ENCODE peak calls at places on chromosomes 12 and 14, in five cellular contexts. C is fibroblast of lung, L is HFFc6, X is GM10248, R is neural crest cell. D is an unnamed sample.

GRCh38 chr12:117036046-117036445 is 63.2 kb downstream of the TESC start:
- DNase-seq in C (no peak), L (no peak), X (no peak), R (no peak), D (no peak)

GRCh38 chr12:23099604-23100003 is 474.6 kb downstream of the ETNK1 start:
- DNase-seq in C (peak), L (no peak), X (no peak), R (no peak), D (no peak)

GRCh38 chr12:125243811-125244210 is 178.6 kb downstream of the AACS start:
- DNase-seq in C (no peak), L (no peak), X (no peak), R (peak), D (no peak)

GRCh38 chr12:114479831-114480230 is 73.9 kb upstream of the TBX5 start:
- DNase-seq in C (no peak), L (no peak), X (no peak), R (no peak), D (no peak)

GRCh38 chr12:1796515-1797010 is 23.8 kb upstream of the LRTM2 start:
- DNase-seq in C (no peak), L (no peak), X (peak), R (no peak), D (no peak)

GRCh38 chr14:79134346-79134745 is 964.2 kb downstream of the NRXN3 start:
- DNase-seq in C (no peak), L (no peak), X (no peak), R (no peak), D (no peak)

GRCh38 chr14:38290601-38291190 is 34.8 kb upstream of the CLEC14A start:
- DNase-seq in C (peak), L (peak), X (no peak), R (no peak), D (peak)

GRCh38 chr14:101587403-101587998 is 26.2 kb downstream of the DIO3 start:
- DNase-seq in C (peak), L (no peak), X (no peak), R (no peak), D (no peak)

GRCh38 chr12:40141996-40142395 is 36.1 kb upstream of the SLC2A13 start:
- DNase-seq in C (no peak), L (no peak), X (no peak), R (no peak), D (no peak)

GRCh38 chr14:48350971-48351370 is 675.6 kb upstream of the MDGA2 start:
- DNase-seq in C (peak), L (no peak), X (no peak), R (no peak), D (no peak)

GRCh38 chr14:61178226-61179060 is 102.7 kb downstream of the TMEM30B start:
- DNase-seq in C (peak), L (peak), X (no peak), R (no peak), D (peak)

GRCh38 chr12:45670339-45671065 is 59.0 kb upstream of the ARID2 start:
- DNase-seq in C (no peak), L (no peak), X (peak), R (no peak), D (no peak)

GRCh38 chr14:73718742-73719251 is 4.6 kb upstream of the PNMA1 start:
- DNase-seq in C (no peak), L (no peak), X (no peak), R (peak), D (no peak)

GRCh38 chr12:49018282-49019119 is at the start of gene PRKAG1:
- DNase-seq in C (peak), L (peak), X (peak), R (peak), D (peak)
- TF ChIP-seq CTCF in C (peak), L (peak), X (peak), R (peak), D (peak)

DNA sequence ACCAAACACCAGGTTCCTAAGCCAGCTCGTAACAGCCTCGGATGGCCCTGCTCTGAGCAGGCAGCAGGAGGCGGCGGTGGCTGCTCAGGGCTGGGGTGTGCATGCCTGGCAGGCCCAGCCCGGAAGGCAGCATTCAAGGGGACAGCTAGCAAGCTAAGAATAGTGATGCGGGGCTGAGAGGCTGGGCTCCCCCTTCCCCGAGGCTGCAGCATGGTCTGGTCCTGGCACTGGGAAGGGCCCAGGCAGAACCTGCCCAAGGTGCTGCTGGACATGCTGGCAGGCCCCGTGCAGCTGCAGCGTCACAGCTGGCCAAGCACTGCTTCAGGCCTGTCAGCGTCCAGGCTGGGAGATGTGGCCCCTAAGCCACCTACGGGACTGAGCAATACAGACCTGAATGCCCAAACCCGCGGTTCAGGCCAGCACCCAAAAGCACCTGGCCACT is 26.4 kb upstream of the NUDT14 start:
- DNase-seq in C (no peak), L (no peak), X (no peak), R (no peak), D (no peak)
- TF ChIP-seq CTCF in C (no peak), L (no peak), X (no peak), R (no peak), D (peak)

DNA sequence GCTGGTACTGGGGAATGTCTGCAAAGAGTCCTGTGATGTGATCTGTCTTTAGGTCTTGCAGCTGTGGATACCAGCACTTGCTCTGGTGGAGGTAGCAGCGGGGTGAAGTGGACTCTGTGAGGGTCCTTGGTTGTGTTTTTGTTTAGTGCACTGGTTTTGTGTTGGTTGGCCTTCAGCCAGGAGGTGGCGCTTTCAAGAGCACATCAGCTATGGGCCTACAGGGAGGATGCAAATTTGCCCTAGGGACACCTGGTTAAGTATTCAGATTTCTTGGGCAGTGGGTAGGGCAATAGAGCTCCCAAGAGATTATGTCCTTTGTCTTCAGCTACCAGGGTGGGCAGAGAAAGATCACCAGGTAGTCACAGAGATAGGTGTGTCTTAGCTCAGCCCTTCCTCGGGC is 63.8 kb downstream of the PTGER2 start:
- DNase-seq in C (no peak), L (no peak), X (no peak), R (no peak), D (no peak)
- TF ChIP-seq CTCF in C (no peak), L (no peak), X (no peak), R (no peak), D (no peak)

GRCh38 chr14:46580941-46581671 is 70.5 kb downstream of the RPL10L start:
- DNase-seq in C (peak), L (peak), X (peak), R (peak), D (no peak)
- TF ChIP-seq CTCF in C (no peak), L (peak), X (peak), R (peak), D (no peak)

GRCh38 chr12:53180931-53181645 is 363 bp upstream of the CSAD start:
- DNase-seq in C (peak), L (peak), X (peak), R (peak), D (no peak)

GRCh38 chr12:53181935-53182334 is 1.2 kb upstream of the CSAD start:
- DNase-seq in C (no peak), L (no peak), X (no peak), R (no peak), D (no peak)

GRCh38 chr12:53182836-53183235 is 2.1 kb upstream of the CSAD start:
- DNase-seq in C (no peak), L (no peak), X (no peak), R (no peak), D (no peak)

GRCh38 chr12:53179694-53180269 is 740 bp upstream of the ZNF740 start:
- DNase-seq in C (no peak), L (no peak), X (peak), R (peak), D (no peak)

DNA sequence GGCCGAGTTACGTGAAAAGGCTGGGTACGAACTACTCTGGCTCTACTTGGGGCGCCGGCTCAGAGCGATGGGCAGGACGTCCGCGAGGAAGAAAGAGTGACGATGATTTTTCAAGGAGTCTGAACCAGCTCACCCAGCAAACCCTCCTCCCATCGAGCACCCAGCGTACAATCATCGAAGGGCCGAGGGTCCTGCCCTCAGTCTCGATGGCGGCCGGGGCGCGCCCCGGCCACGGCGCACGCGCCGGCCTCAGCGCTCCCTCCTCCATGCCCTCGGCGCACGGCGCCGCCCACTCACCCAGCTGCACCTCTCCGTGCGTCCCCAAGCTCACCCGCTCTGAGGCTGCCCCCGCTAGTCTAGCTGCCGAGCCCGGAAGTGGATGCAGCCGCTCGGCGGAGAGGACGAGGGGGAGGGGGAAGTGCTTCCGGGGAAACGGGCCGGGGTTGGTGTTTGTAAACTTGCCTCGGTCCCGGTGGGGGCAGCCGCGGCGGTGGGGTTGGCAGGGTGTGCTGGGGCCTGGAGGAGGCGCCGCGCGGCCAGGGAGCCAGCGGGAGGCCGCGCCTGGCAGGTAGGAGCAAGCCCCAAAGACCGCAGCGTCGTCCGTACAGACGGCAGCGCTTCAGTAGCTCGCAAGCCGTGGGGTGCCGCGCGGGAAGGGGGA is at the start of the genes CSAD and ZNF740:
- DNase-seq in C (peak), L (peak), X (peak), R (peak), D (peak)
- TF ChIP-seq CTCF in C (no peak), L (no peak), X (no peak), R (no peak), D (no peak)